ENCODE peak calls at places on chromosomes 2 and 18, in five cellular contexts. H is GM12865, W is fibroblast of the aortic adventitia, K is HFFc6, N is GM20000. D is an unnamed sample.

GRCh38 chr18:61998957-61999356 is 106.2 kb upstream of the RNF152 start:
- DNase-seq in H (no peak), W (peak), K (peak), N (no peak), D (no peak)

GRCh38 chr2:232960862-232961261 is 52.2 kb downstream of the NGEF start:
- DNase-seq in H (no peak), W (no peak), K (no peak), N (no peak), D (no peak)

GRCh38 chr2:157334797-157335196 is 9.2 kb upstream of the ERMN start:
- DNase-seq in H (no peak), W (no peak), K (no peak), N (no peak), D (no peak)

GRCh38 chr18:60555629-60556028 is 183.1 kb upstream of the MC4R start:
- DNase-seq in H (no peak), W (no peak), K (no peak), N (no peak), D (no peak)

GRCh38 chr2:101737478-101738240 is 40.2 kb downstream of the MAP4K4 start:
- DNase-seq in H (no peak), W (peak), K (no peak), N (no peak), D (no peak)

GRCh38 chr2:224126001-224126400 is 86.9 kb upstream of the SERPINE2 start:
- DNase-seq in H (no peak), W (no peak), K (no peak), N (no peak), D (no peak)

GRCh38 chr2:163441603-163442002 is 294.2 kb downstream of the FIGN start:
- DNase-seq in H (no peak), W (no peak), K (no peak), N (no peak), D (no peak)

GRCh38 chr18:58438984-58439311 is 189.9 kb downstream of the ALPK2 start:
- DNase-seq in H (no peak), W (no peak), K (no peak), N (no peak), D (no peak)

GRCh38 chr2:23484163-23484740 is 99.3 kb downstream of the KLHL29 start:
- DNase-seq in H (no peak), W (no peak), K (no peak), N (no peak), D (no peak)

GRCh38 chr2:61763605-61764034 is 90.2 kb downstream of the FAM161A start:
- DNase-seq in H (peak), W (peak), K (peak), N (peak), D (peak)

GRCh38 chr2:199019898-199020507 is 437.7 kb downstream of the SATB2 start:
- DNase-seq in H (peak), W (peak), K (peak), N (no peak), D (no peak)

GRCh38 chr2:39837856-39838453 is 58.9 kb upstream of the THUMPD2 start:
- DNase-seq in H (peak), W (peak), K (peak), N (peak), D (no peak)

GRCh38 chr18:9643549-9643948 is 29.2 kb upstream of the PPP4R1 start:
- DNase-seq in H (no peak), W (peak), K (peak), N (no peak), D (no peak)

GRCh38 chr2:55518846-55519167 is 711 bp upstream of the CFAP36 start:
- DNase-seq in H (peak), W (peak), K (no peak), N (peak), D (no peak)

GRCh38 chr2:12087671-12088380 is 341.4 kb downstream of the LPIN1 start:
- DNase-seq in H (no peak), W (peak), K (peak), N (no peak), D (no peak)

GRCh38 chr2:37631698-37632097 is 39.7 kb downstream of the CDC42EP3 start:
- DNase-seq in H (no peak), W (no peak), K (no peak), N (no peak), D (no peak)

GRCh38 chr2:174682578-174683391 is 81.5 kb downstream of the CHRNA1 start:
- DNase-seq in H (peak), W (peak), K (peak), N (peak), D (peak)

GRCh38 chr2:170817999-170818293 is 1.3 kb downstream of the GAD1 start:
- DNase-seq in H (no peak), W (no peak), K (no peak), N (no peak), D (no peak)

GRCh38 chr18:54684786-54685185 is 93.7 kb downstream of the DYNAP start:
- DNase-seq in H (no peak), W (peak), K (no peak), N (no peak), D (no peak)

GRCh38 chr2:116499389-116499788 is 1315.1 kb upstream of the DDX18 start:
- DNase-seq in H (no peak), W (no peak), K (no peak), N (no peak), D (no peak)

GRCh38 chr18:62566199-62566598 is 43.4 kb downstream of the ZCCHC2 start:
- DNase-seq in H (no peak), W (peak), K (no peak), N (no peak), D (no peak)

GRCh38 chr2:189393440-189394111 is 47.7 kb upstream of the WDR75 start:
- DNase-seq in H (no peak), W (peak), K (peak), N (no peak), D (no peak)

GRCh38 chr2:98127229-98127989 is 40.4 kb downstream of the VWA3B start:
- DNase-seq in H (no peak), W (no peak), K (no peak), N (no peak), D (no peak)

GRCh38 chr2:172639823-172640222 is 83.9 kb downstream of the PDK1 start:
- DNase-seq in H (no peak), W (peak), K (peak), N (no peak), D (no peak)

GRCh38 chr2:7467782-7468447 is 550.7 kb downstream of the RNF144A start:
- DNase-seq in H (peak), W (no peak), K (no peak), N (no peak), D (peak)

GRCh38 chr2:174024524-174025270 is 59.5 kb upstream of the SP3 start:
- DNase-seq in H (no peak), W (peak), K (no peak), N (no peak), D (no peak)

GRCh38 chr2:120395686-120396518 is 50.0 kb downstream of the INHBB start:
- DNase-seq in H (no peak), W (no peak), K (no peak), N (no peak), D (no peak)

GRCh38 chr2:197827618-197828017 is 23.2 kb downstream of the PLCL1 start:
- DNase-seq in H (no peak), W (peak), K (no peak), N (no peak), D (no peak)

GRCh38 chr18:39460136-39460535 is 1894.5 kb upstream of the CELF4 start:
- DNase-seq in H (no peak), W (no peak), K (no peak), N (no peak), D (no peak)

GRCh38 chr2:188291142-188291616 is 495 bp upstream of the GULP1 start:
- DNase-seq in H (no peak), W (peak), K (no peak), N (no peak), D (no peak)

GRCh38 chr2:150192701-150193100 is 294.8 kb downstream of the RND3 start:
- DNase-seq in H (no peak), W (no peak), K (no peak), N (no peak), D (no peak)

GRCh38 chr2:150190546-150190945 is 296.9 kb downstream of the RND3 start:
- DNase-seq in H (no peak), W (no peak), K (no peak), N (no peak), D (no peak)

GRCh38 chr2:150191349-150191748 is 296.1 kb downstream of the RND3 start:
- DNase-seq in H (no peak), W (peak), K (peak), N (no peak), D (no peak)

GRCh38 chr2:150188801-150189200 is 298.7 kb downstream of the RND3 start:
- DNase-seq in H (no peak), W (no peak), K (no peak), N (no peak), D (no peak)

DNA sequence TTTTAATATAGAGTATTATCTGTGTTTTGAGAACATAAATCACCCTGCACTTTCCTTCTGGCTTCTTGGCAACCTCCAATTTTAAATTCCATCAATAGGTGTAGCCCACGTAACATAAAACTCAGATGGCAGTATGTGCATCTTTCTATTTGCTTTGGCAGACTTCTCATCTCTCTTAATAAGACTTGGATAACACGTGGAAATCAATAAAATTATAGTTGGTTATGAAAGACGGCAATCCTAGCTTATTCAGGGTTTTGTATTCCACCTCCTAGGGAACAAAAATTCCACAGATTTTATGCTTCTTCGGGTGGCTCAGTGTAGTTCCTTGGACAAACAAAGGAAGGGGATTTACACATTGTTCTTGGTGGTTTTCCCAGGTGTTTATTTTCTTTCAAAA is 299.3 kb downstream of the RND3 start:
- DNase-seq in H (no peak), W (peak), K (peak), N (no peak), D (no peak)
- TF ChIP-seq CTCF in H (no peak), W (no peak), K (no peak), N (no peak), D (no peak)

DNA sequence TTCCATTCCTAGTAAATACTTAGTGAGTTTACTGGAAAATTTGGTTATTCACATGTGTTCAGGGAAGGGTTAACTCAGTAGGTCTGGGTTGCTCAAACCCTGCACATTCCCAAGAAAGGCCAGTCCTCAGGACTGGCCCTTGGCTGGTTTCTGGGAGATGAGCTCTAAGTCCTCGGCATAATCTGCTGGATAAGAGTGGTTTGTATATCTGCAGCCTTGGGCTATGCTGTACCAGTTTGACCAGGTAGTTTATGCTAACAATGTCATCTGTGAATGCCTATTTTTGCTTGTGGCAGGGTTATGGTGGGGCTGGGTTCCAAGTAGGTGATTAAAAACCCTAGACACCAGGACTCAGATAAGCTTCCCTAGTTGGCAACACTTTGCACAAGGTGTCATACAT is 7.4 kb upstream of the PTH2R start:
- DNase-seq in H (no peak), W (no peak), K (no peak), N (no peak), D (no peak)
- TF ChIP-seq CTCF in H (no peak), W (no peak), K (no peak), N (no peak), D (no peak)

DNA sequence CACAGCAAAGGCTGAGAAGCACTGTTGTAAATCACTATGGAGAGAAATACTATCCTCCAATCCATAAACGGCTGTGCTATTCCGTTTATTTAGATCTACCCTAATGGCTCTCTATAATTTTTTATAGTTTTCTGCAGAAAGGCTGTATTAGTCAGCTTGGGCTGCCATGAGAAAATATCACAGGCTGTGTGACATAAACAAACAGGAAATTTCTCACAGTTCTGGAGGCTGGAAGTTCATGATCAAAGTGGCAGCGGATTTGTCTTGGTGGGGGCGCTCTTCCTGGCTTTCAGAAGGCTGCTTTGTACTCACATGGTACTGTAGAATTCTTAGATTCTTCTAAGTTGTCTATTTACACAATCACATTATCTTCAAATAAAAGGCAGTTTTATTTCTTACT is 44.1 kb downstream of the C1D start:
- DNase-seq in H (no peak), W (no peak), K (no peak), N (no peak), D (no peak)
- TF ChIP-seq CTCF in H (no peak), W (no peak), K (peak), N (no peak), D (no peak)

GRCh38 chr2:238446371-238446770 is 19.6 kb downstream of the ASB1 start:
- DNase-seq in H (no peak), W (no peak), K (no peak), N (no peak), D (no peak)
- TF ChIP-seq CTCF in H (no peak), W (no peak), K (no peak), N (no peak), D (no peak)

D was measured in CD4-positive, alpha-beta T cell.